ENCODE peak calls at places on chromosomes 6 and 20, in four cellular contexts. L, E, A and Z are unnamed samples.

GRCh38 chr6:62891065-62891647 is 320.1 kb upstream of the FKBP1C start:
- DNase-seq in L (peak; percentile 8), E (no peak), A (peak; percentile 24), Z (peak; percentile 0)

GRCh38 chr6:40308533-40309306 is 278.4 kb downstream of the LRFN2 start:
- DNase-seq in L (peak; percentile 89), E (peak; percentile 13), A (peak; percentile 56), Z (peak; percentile 82)

GRCh38 chr20:41509801-41510200 is 108.4 kb downstream of the CHD6 start:
- DNase-seq in L (no peak), E (no peak), A (peak; percentile 72), Z (no peak)

GRCh38 chr6:135090819-135091218 is 36.2 kb upstream of the HBS1L start:
- DNase-seq in L (peak; percentile 46), E (no peak), A (no peak), Z (no peak)

GRCh38 chr6:151365233-151365632 is 26.1 kb downstream of the ZBTB2 start:
- DNase-seq in L (no peak), E (no peak), A (no peak), Z (no peak)

GRCh38 chr6:22709804-22710203 is 140.4 kb downstream of the HDGFL1 start:
- DNase-seq in L (no peak), E (no peak), A (no peak), Z (no peak)

GRCh38 chr6:159899994-159900745 is 9.4 kb downstream of the MAS1 start:
- DNase-seq in L (no peak), E (no peak), A (no peak), Z (no peak)

GRCh38 chr6:36478051-36478526 is 35.3 kb downstream of the KCTD20 start:
- DNase-seq in L (peak; percentile 75), E (no peak), A (no peak), Z (no peak)

GRCh38 chr6:135304883-135305282 is 123.8 kb downstream of the MYB start:
- DNase-seq in L (peak; percentile 40), E (no peak), A (no peak), Z (no peak)

GRCh38 chr20:63836335-63837133 is 5.5 kb upstream of the ZBTB46 start:
- DNase-seq in L (no peak), E (no peak), A (no peak), Z (no peak)

GRCh38 chr20:40442181-40442963 is 246.7 kb downstream of the MAFB start:
- DNase-seq in L (no peak), E (no peak), A (no peak), Z (peak; percentile 30)

GRCh38 chr20:54093423-54094267 is 23.3 kb upstream of the BCAS1 start:
- DNase-seq in L (no peak), E (no peak), A (no peak), Z (no peak)

GRCh38 chr20:37426106-37426505 is 80.2 kb downstream of the SRC start:
- DNase-seq in L (no peak), E (no peak), A (no peak), Z (no peak)

GRCh38 chr6:72616406-72617015 is 5.4 kb upstream of the KCNQ5 start:
- DNase-seq in L (no peak), E (no peak), A (peak; percentile 6), Z (peak; percentile 34)

GRCh38 chr6:131635384-131636340 is 1.4 kb upstream of the ENPP3 start:
- DNase-seq in L (no peak), E (no peak), A (peak; percentile 78), Z (no peak)

GRCh38 chr20:63104312-63105181 is 97.8 kb upstream of the BHLHE23 start:
- DNase-seq in L (no peak), E (no peak), A (no peak), Z (no peak)

GRCh38 chr20:5729348-5729747 is 20.9 kb upstream of the SHLD1 start:
- DNase-seq in L (no peak), E (no peak), A (no peak), Z (no peak)

GRCh38 chr6:124069230-124069815 is 265.7 kb downstream of the NKAIN2 start:
- DNase-seq in L (no peak), E (no peak), A (no peak), Z (no peak)

GRCh38 chr20:3162080-3162611 is 2.5 kb upstream of the FASTKD5 start:
- DNase-seq in L (no peak), E (no peak), A (no peak), Z (peak; percentile 36)

GRCh38 chr6:159720708-159721107 is 6.6 kb upstream of the WTAP start:
- DNase-seq in L (peak; percentile 58), E (peak; percentile 42), A (peak; percentile 82), Z (peak; percentile 25)

GRCh38 chr6:45658958-45659357 is 281.2 kb upstream of the SUPT3H start:
- DNase-seq in L (no peak), E (no peak), A (no peak), Z (no peak)

GRCh38 chr6:121951918-121952379 is 447.5 kb upstream of the HSF2 start:
- DNase-seq in L (no peak), E (no peak), A (no peak), Z (no peak)

GRCh38 chr20:32623667-32624157 is 38.6 kb upstream of the NOL4L start:
- DNase-seq in L (no peak), E (no peak), A (no peak), Z (no peak)

GRCh38 chr6:141963543-141964295 is 169.0 kb upstream of the GJE1 start:
- DNase-seq in L (no peak), E (no peak), A (no peak), Z (no peak)
- TF ChIP-seq ELF1 in L (no peak), E (no peak), A (no peak), Z (no peak)

GRCh38 chr6:125224236-125224861 is 70.8 kb downstream of the TPD52L1 start:
- DNase-seq in L (no peak), E (no peak), A (no peak), Z (no peak)

GRCh38 chr6:125219451-125219942 is 65.9 kb downstream of the TPD52L1 start:
- DNase-seq in L (no peak), E (no peak), A (no peak), Z (no peak)

GRCh38 chr6:125217369-125217768 is 63.8 kb downstream of the TPD52L1 start:
- DNase-seq in L (no peak), E (no peak), A (no peak), Z (no peak)

GRCh38 chr6:125222531-125223455 is 69.2 kb downstream of the TPD52L1 start:
- DNase-seq in L (no peak), E (no peak), A (no peak), Z (no peak)

DNA sequence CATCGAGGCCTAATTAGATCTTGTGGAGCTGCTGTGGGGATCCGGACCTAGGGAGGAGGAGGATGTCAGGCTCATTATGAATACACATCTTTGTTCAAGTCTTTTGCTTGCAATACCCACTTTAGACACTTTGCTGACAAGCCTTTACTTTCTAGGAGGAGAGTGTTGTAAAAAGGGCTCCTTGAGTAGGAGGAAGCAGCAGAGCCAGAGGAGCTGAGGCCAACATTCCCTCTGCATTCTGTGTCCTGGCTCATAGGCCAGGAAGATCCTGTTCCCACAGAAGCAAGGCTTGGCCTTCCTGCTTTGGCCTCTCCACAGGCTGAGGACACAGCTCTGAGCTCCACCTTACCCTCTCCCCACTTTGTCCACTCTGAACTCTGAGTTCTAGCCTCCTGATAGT is 67.1 kb downstream of the TPD52L1 start:
- DNase-seq in L (no peak), E (no peak), A (no peak), Z (no peak)
- H2AFZ ChIP-seq in L (no peak overlapping the region), E (no peak overlapping the region), A (no peak overlapping the region), Z (no peak overlapping the region)

DNA sequence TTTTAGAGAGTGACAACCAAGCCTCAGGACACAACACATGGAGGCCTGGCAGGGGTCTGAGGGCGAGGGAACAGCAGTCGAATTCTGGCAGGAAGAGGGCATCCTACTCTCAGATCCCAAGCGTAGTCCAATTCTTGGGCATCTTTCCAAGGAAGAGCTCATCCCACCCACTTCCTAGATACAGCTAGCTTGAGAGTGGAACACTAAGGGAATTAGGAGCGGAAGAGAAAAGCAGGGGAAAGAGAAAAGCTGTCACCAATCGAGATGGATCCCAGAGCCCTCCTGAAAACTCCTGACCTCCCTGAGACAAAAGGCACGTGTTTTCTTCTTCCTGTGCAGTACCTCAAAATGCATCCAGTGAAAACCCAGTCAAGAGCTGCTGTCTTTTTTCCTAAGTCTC is 67.1 kb downstream of the GFOD1 start:
- DNase-seq in L (no peak), E (no peak), A (no peak), Z (peak; percentile 30)
- TF ChIP-seq ELF1 in L (no peak), E (no peak), A (no peak), Z (no peak)

DNA sequence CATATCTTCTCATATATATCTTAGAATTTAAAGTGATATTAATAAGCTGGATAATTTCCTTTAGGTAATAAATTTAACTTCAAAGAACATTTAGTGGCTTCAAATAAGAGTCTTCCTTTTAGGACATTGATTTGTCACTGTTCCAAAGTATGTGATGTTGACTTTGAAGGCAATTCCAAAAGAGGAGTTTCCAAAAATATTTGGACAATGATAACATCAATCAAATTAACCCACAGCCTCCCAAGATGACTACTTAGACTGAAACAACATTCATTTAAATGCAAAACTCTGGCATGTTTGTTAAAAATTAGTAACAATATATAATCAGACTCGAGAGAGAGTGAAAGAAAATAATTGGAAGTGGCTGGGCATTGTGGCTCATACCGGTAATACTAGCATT is 211.1 kb downstream of the OGFRL1 start:
- DNase-seq in L (no peak), E (no peak), A (no peak), Z (no peak)
- H2AFZ ChIP-seq in L (no peak overlapping the region), E (no peak overlapping the region), A (no peak overlapping the region), Z (no peak overlapping the region)

DNA sequence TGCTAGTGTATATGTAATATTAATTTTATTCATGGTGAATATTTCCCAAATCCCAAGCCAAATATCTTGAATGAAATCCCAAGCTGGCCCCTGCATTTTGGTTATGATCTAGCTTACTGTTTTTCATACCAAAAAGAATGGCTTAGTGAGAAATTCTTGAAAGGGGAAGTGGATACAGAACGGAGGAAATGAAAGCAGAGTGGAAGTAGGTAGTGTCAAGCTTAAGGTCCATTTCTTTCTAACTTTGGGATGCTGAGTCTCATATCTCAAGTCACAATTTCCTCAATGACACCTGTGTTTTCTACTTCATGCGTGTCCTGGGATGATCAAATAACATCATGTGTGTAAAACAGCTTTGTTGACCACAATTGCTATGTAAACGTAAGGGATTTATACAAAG is 238.7 kb upstream of the SLC35B3 start:
- DNase-seq in L (no peak), E (no peak), A (no peak), Z (no peak)
- TF ChIP-seq ELF1 in L (no peak), E (no peak), A (no peak), Z (no peak)

DNA sequence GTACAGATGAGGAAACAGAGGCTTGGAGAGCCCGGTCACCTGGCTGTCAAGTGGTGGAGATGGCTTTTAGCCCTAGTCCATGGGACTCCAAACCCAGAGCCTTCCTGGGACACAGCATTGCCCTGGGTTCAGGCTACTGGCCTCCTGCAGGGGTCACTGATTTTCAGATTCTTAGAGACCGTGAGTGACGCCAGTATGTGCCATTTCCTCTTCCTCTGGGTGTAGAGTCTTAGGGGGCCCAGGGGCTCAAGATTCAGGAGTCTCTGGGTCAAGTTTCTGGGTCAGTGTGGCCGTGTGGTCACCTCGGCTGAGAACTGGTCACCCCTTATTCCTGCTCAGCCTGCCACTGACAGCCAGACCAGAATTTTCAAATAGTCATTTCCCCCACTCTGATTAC is 574 bp downstream of the ARHGAP40 start:
- DNase-seq in L (no peak), E (no peak), A (no peak), Z (no peak)
- H2AFZ ChIP-seq in L (no peak overlapping the region), E (peak overlapping the region; percentile 13), A (no peak overlapping the region), Z (no peak overlapping the region)

GRCh38 chr6:112049996-112050395 is 3.9 kb upstream of the CCN6 start:
- DNase-seq in L (no peak), E (no peak), A (no peak), Z (no peak)

GRCh38 chr6:112058243-112058642 is 4.3 kb downstream of the CCN6 start:
- DNase-seq in L (no peak), E (no peak), A (no peak), Z (no peak)

GRCh38 chr6:112054520-112055160 is 736 bp downstream of the CCN6 start:
- DNase-seq in L (no peak), E (no peak), A (no peak), Z (no peak)

GRCh38 chr6:112050417-112050816 is 3.5 kb upstream of the CCN6 start:
- DNase-seq in L (no peak), E (no peak), A (no peak), Z (no peak)

GRCh38 chr6:112054001-112054400 is at the start of gene CCN6:
- DNase-seq in L (no peak), E (no peak), A (no peak), Z (no peak)
- TF ChIP-seq ELF1 in L (no peak), E (no peak), A (no peak), Z (no peak)